ENCODE peak calls at places on chromosomes 1 and 21, in four cellular contexts. C, V, T and A are unnamed samples.

GRCh38 chr1:23098463-23099170 is 70.0 kb downstream of the LUZP1 start:
- DNase-seq in C (peak; percentile 61), V (peak; percentile 58), T (peak; percentile 72), A (peak; percentile 87)

GRCh38 chr1:96771847-96772246 is 50.3 kb downstream of the PTBP2 start:
- DNase-seq in C (no peak), V (no peak), T (no peak), A (no peak)

GRCh38 chr21:34707876-34708325 is 39.1 kb downstream of the CLIC6 start:
- DNase-seq in C (no peak), V (no peak), T (peak; percentile 27), A (no peak)

GRCh38 chr1:177505905-177506590 is 335.3 kb downstream of the BRINP2 start:
- DNase-seq in C (no peak), V (no peak), T (no peak), A (peak; percentile 7)

GRCh38 chr1:53060580-53060979 is 1.4 kb upstream of the PODN start:
- DNase-seq in C (no peak), V (no peak), T (peak; percentile 72), A (peak; percentile 62)

GRCh38 chr1:24903955-24904730 is 25.9 kb downstream of the RUNX3 start:
- DNase-seq in C (no peak), V (peak; percentile 37), T (peak; percentile 51), A (no peak)

GRCh38 chr1:43339584-43340232 is 2.1 kb downstream of the MPL start:
- DNase-seq in C (no peak), V (no peak), T (peak; percentile 6), A (no peak)

GRCh38 chr1:219391297-219391696 is 217.6 kb downstream of the LYPLAL1 start:
- DNase-seq in C (no peak), V (no peak), T (no peak), A (no peak)

GRCh38 chr21:41819236-41819855 is 52.5 kb upstream of the RIPK4 start:
- DNase-seq in C (no peak), V (no peak), T (no peak), A (no peak)

GRCh38 chr1:41683681-41684500 is 199.4 kb upstream of the EDN2 start:
- DNase-seq in C (no peak), V (no peak), T (no peak), A (no peak)

GRCh38 chr1:186403632-186404031 is 28.0 kb downstream of the ODR4 start:
- DNase-seq in C (no peak), V (no peak), T (no peak), A (no peak)

GRCh38 chr1:186409091-186409490 is 33.5 kb downstream of the ODR4 start:
- DNase-seq in C (no peak), V (no peak), T (no peak), A (no peak)

DNA sequence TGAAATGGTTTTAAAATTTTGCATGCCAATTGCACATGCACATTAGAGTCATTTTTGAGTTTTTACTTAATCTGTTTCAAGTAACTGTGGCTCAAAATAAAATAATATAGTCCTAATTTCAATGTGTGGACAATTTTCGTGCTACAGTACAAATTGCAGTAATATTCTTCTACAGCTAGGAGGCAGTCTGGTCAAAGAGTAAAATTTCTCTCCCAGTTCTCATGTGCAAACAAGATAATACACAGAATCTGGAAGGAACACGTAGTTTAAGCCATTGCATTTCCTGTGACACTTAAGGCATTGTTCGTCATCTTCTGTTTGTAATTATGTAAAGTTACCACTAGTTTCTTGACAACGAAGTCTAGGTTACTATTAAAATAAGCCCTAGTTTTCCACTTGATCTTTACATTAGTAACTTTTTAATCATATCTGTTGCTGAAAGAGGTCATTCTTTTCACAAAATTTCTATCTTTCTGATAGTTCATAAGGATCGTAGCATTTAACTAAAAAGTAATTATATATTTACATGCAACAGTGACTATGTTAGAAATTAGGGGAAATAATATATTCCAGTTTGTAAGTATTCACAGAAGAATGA is 28.9 kb downstream of the ODR4 start:
- DNase-seq in C (no peak), V (no peak), T (no peak), A (peak; percentile 92)
- TF ChIP-seq CTCF in C (peak; percentile 92), V (peak; percentile 88), T (peak; percentile 50), A (peak; percentile 84)

DNA sequence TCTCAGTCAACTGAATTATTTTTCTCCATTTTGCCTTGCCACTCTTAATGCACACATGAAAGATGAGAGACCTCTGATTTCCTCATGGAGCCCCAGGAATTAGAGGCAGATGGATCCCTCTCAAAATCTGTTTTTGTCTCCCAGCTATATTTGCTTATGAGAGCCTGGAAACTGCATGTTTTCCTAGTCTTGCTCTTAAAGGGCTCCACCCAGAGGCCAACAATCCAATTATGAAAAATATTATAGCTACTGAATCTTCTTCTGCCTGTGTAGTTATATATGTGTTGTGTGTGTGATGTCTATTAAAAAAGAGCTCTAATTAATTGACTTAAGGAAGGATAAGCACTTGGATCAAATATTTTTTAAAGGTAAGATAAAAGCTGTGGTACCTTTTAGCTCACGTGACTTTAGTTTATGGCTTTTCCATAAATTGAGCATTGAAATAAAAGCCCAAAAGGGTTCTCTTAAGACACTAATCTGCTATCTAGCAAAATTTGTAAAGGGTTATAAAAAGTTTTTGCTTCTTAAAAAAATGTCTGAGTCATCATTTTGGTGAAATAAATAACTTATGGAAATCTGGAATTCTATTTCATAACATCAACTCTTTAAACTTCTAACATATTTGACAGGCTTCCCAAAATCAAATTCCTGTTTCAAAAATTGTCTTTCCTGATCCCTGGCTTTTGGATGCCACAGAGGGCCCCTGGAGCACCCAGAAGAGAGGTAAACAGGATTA is 31.2 kb upstream of the TSPEAR start:
- DNase-seq in C (no peak), V (no peak), T (no peak), A (peak; percentile 21)
- TF ChIP-seq CTCF in C (no peak), V (no peak), T (no peak), A (peak; percentile 43)

GRCh38 chr1:18972531-18972930 is 16.1 kb upstream of the IFFO2 start:
- DNase-seq in C (no peak), V (no peak), T (peak; percentile 15), A (peak; percentile 44)
- TF ChIP-seq CTCF in C (no peak), V (no peak), T (peak; percentile 45), A (peak; percentile 27)

GRCh38 chr1:70354332-70355110 is at the start of gene ANKRD13C:
- DNase-seq in C (peak; percentile 88), V (peak; percentile 91), T (peak; percentile 97), A (peak; percentile 97)
- TF ChIP-seq CTCF in C (no peak), V (no peak), T (no peak), A (no peak)